ENCODE peak calls at places on chromosomes 11 and 22, in eight cellular contexts. E is AG10803; F is cardiac fibroblast; A is astrocyte of the cerebellum; M is body of pancreas; Y is CD4-positive, alpha-beta T cell; L is neural progenitor cell; Q is dorsolateral prefrontal cortex. W is an unnamed sample.

GRCh38 chr11:104781719-104782376 is 116.4 kb downstream of the CASP12 start:
- DNase-seq in Y (no peak), A (no peak), E (no peak), F (no peak), Q (no peak), M (no peak), L (no peak), W (no peak)

GRCh38 chr11:1929621-1930447 is 10.3 kb downstream of the TNNT3 start:
- DNase-seq in E (no peak), F (no peak), Q (no peak), M (no peak), A (no peak), L (no peak), Y (no peak), W (no peak)

GRCh38 chr11:12876988-12877387 is 132.1 kb upstream of the RASSF10 start:
- DNase-seq in M (no peak), A (no peak), L (no peak), F (no peak), Y (no peak), Q (no peak), E (no peak), W (no peak)

GRCh38 chr11:107473797-107474196 is 16.2 kb upstream of the CWF19L2 start:
- DNase-seq in Q (no peak), F (no peak), M (no peak), A (no peak), E (peak), L (no peak), Y (no peak), W (no peak)

GRCh38 chr22:44638966-44639739 is 62.9 kb upstream of the PRR5 start:
- DNase-seq in F (no peak), M (no peak), Y (no peak), L (no peak), Q (peak), A (peak), E (peak), W (peak)

GRCh38 chr11:27977031-27977430 is 130.9 kb downstream of the KIF18A start:
- DNase-seq in Y (no peak), E (peak), L (no peak), Q (no peak), F (peak), A (no peak), M (no peak), W (no peak)

GRCh38 chr11:33630936-33631748 is 69.5 kb downstream of the C11orf91 start:
- DNase-seq in F (peak), A (no peak), Y (no peak), E (peak), L (no peak), Q (no peak), M (no peak), W (no peak)

GRCh38 chr11:9752091-9752490 is 88.2 kb downstream of the SWAP70 start:
- DNase-seq in F (peak), E (no peak), A (no peak), Q (no peak), Y (no peak), M (peak), L (no peak), W (no peak)

GRCh38 chr11:120985718-120986569 is 38.0 kb upstream of the TBCEL start:
- DNase-seq in A (no peak), L (peak), Y (peak), M (peak), F (peak), Q (no peak), E (peak), W (peak)

GRCh38 chr11:32643526-32643925 is 59.9 kb downstream of the EIF3M start:
- DNase-seq in L (no peak), A (no peak), E (no peak), Q (no peak), M (no peak), Y (no peak), F (peak), W (no peak)

GRCh38 chr11:1127664-1128162 is 30.0 kb upstream of the MUC5AC start:
- DNase-seq in Q (peak), E (no peak), L (no peak), F (no peak), Y (no peak), M (no peak), A (no peak), W (no peak)

GRCh38 chr22:50697667-50698506 is 25.3 kb downstream of the SHANK3 start:
- DNase-seq in L (no peak), E (no peak), F (no peak), Q (peak), M (no peak), Y (peak), A (no peak), W (no peak)

GRCh38 chr11:61890536-61891330 is 612 bp downstream of the FADS3 start:
- DNase-seq in F (peak), A (peak), L (peak), M (peak), E (peak), Q (no peak), Y (peak), W (peak)
- TF ChIP-seq CTCF in F (no peak), A (no peak), L (peak), M (peak), E (no peak), Q (no peak), Y (no peak), W (peak)

GRCh38 chr11:124069429-124070401 is 28.6 kb upstream of the OR10G7 start:
- DNase-seq in E (peak), Q (peak), A (peak), Y (peak), F (peak), M (peak), L (peak), W (peak)
- TF ChIP-seq CTCF in E (peak), Q (peak), A (peak), Y (peak), F (peak), M (peak), L (peak), W (peak)

GRCh38 chr11:102957953-102958352 is 2.4 kb upstream of the MMP13 start:
- DNase-seq in L (no peak), A (no peak), E (peak), F (no peak), Q (no peak), M (no peak), Y (no peak), W (no peak)
- TF ChIP-seq CTCF in L (no peak), A (no peak), E (no peak), F (no peak), Q (no peak), M (no peak), Y (no peak), W (no peak)

GRCh38 chr11:132099692-132100091 is 729.3 kb downstream of the NTM start:
- DNase-seq in A (no peak), Q (no peak), Y (no peak), E (no peak), M (peak), F (no peak), L (peak), W (no peak)
- TF ChIP-seq CTCF in A (peak), Q (no peak), Y (no peak), E (no peak), M (peak), F (peak), L (peak), W (peak)

W was measured in HFFc6.